ENCODE peak calls at places on chromosome 17, in seven cellular contexts. P is GM12864; I is activated CD8-positive, alpha-beta T cell treated with anti-CD3 and anti-CD28 coated beads for 36 hours; V is A549; Q is Right ventricle myocardium superior; N is germinal center; M is M059J. H is an unnamed sample.

GRCh38 chr17:57916925-57917858 is 38.0 kb downstream of the CUEDC1 start:
- DNase-seq in M (peak; percentile 33), P (no peak), N (no peak), Q (peak; percentile 72), V (no peak), I (peak; percentile 48), H (no peak)

GRCh38 chr17:74219576-74220133 is 6.3 kb downstream of the TTYH2 start:
- DNase-seq in V (no peak), P (no peak), M (no peak), I (no peak), N (no peak), Q (no peak), H (no peak)

GRCh38 chr17:2050246-2050866 is 4.5 kb upstream of the HIC1 start:
- DNase-seq in P (no peak), V (peak; percentile 57), I (peak; percentile 79), Q (peak; percentile 73), M (peak; percentile 70), N (peak; percentile 67), H (no peak)

GRCh38 chr17:51258756-51259573 is 884 bp downstream of the MBTD1 start:
- DNase-seq in Q (no peak), I (peak; percentile 32), N (peak; percentile 14), V (peak; percentile 34), M (peak; percentile 21), P (no peak), H (peak; percentile 21)

GRCh38 chr17:49359990-49360795 is 1.9 kb downstream of the ZNF652 start:
- DNase-seq in I (peak; percentile 24), Q (no peak), V (no peak), N (no peak), M (peak; percentile 24), P (no peak), H (no peak)

GRCh38 chr17:77580956-77581355 is 377.5 kb upstream of the TNRC6C start:
- DNase-seq in P (no peak), Q (no peak), M (no peak), I (no peak), V (no peak), N (no peak), H (no peak)

GRCh38 chr17:40021471-40021961 is 6.3 kb downstream of the CSF3 start:
- DNase-seq in V (peak; percentile 80), M (peak; percentile 98), P (no peak), Q (no peak), N (no peak), I (no peak), H (no peak)

GRCh38 chr17:15944720-15945492 is at the start of gene ADORA2B:
- DNase-seq in M (peak; percentile 72), P (no peak), V (peak; percentile 91), I (peak; percentile 73), N (peak; percentile 75), Q (peak; percentile 79), H (no peak)

GRCh38 chr17:2259769-2260536 is 43.6 kb downstream of the SMG6 start:
- DNase-seq in V (no peak), I (peak; percentile 95), M (no peak), Q (no peak), P (peak; percentile 91), N (no peak), H (no peak)

H was measured in SIG-M5.